ENCODE peak calls at places on chromosome 11, in six cellular contexts. K, X, V, P, W and M are unnamed samples.

GRCh38 chr11:114553642-114554041 is 6.0 kb downstream of the NXPE1 start:
- DNase-seq in K (no peak), X (no peak), V (no peak), P (no peak), W (no peak), M (no peak)

GRCh38 chr11:10861799-10862198 is 3.9 kb upstream of the ZBED5 start:
- DNase-seq in K (no peak), X (no peak), V (no peak), P (no peak), W (no peak), M (no peak)

GRCh38 chr11:65391007-65391406 is 4.6 kb downstream of the FRMD8 start:
- DNase-seq in K (no peak), X (no peak), V (no peak), P (no peak), W (no peak), M (no peak)

GRCh38 chr11:747176-748006 is at the start of gene TALDO1:
- DNase-seq in K (peak; percentile 96), X (peak; percentile 44), V (peak; percentile 98), P (peak; percentile 96), W (peak; percentile 94), M (peak; percentile 95)

GRCh38 chr11:99370557-99371200 is 349.9 kb downstream of the CNTN5 start:
- DNase-seq in K (no peak), X (no peak), V (no peak), P (peak; percentile 13), W (no peak), M (no peak)

GRCh38 chr11:69333149-69333710 is 39.3 kb downstream of the MYEOV start:
- DNase-seq in K (no peak), X (no peak), V (no peak), P (no peak), W (no peak), M (no peak)

GRCh38 chr11:117734596-117734995 is 62.4 kb downstream of the DSCAML1 start:
- DNase-seq in K (no peak), X (no peak), V (no peak), P (no peak), W (no peak), M (no peak)

GRCh38 chr11:88538088-88538487 is 200.6 kb upstream of the CTSC start:
- DNase-seq in K (no peak), X (no peak), V (no peak), P (no peak), W (no peak), M (no peak)

GRCh38 chr11:114925591-114925990 is 247.3 kb downstream of the NXPE2 start:
- DNase-seq in K (no peak), X (no peak), V (no peak), P (no peak), W (no peak), M (no peak)

GRCh38 chr11:112464949-112465348 is 204.3 kb upstream of the PLET1 start:
- DNase-seq in K (no peak), X (no peak), V (no peak), P (no peak), W (no peak), M (no peak)

GRCh38 chr11:69684651-69685050 is 9.5 kb upstream of the LTO1 start:
- DNase-seq in K (no peak), X (no peak), V (no peak), P (no peak), W (no peak), M (no peak)

GRCh38 chr11:109798521-109798920 is 294.7 kb upstream of the ZC3H12C start:
- DNase-seq in K (no peak), X (no peak), V (no peak), P (no peak), W (no peak), M (no peak)

GRCh38 chr11:30478923-30479322 is 107.2 kb downstream of the MPPED2 start:
- DNase-seq in K (no peak), X (no peak), V (no peak), P (no peak), W (no peak), M (no peak)

GRCh38 chr11:9535189-9535781 is 38.2 kb upstream of the WEE1 start:
- DNase-seq in K (peak; percentile 86), X (no peak), V (peak; percentile 40), P (peak; percentile 75), W (peak; percentile 89), M (peak; percentile 77)

GRCh38 chr11:130198964-130199363 is 39.4 kb downstream of the ST14 start:
- DNase-seq in K (no peak), X (no peak), V (no peak), P (no peak), W (no peak), M (no peak)